ENCODE peak calls at places on chromosomes 2 and 18, in four cellular contexts. W, E, O and K are unnamed samples.

GRCh38 chr2:164538250-164538866 is 82.9 kb downstream of the GRB14 start:
- DNase-seq in W (peak; percentile 65), E (no peak), O (peak; percentile 52), K (no peak)

GRCh38 chr2:239439383-239440315 is 38.8 kb upstream of the HDAC4 start:
- DNase-seq in W (no peak), E (no peak), O (no peak), K (no peak)

GRCh38 chr2:229674830-229675530 is 39.4 kb downstream of the DNER start:
- DNase-seq in W (no peak), E (no peak), O (no peak), K (no peak)

GRCh38 chr2:150619607-150620330 is 132.3 kb upstream of the RND3 start:
- DNase-seq in W (no peak), E (no peak), O (peak; percentile 17), K (no peak)

GRCh38 chr2:25161055-25161781 is 7.2 kb downstream of the POMC start:
- DNase-seq in W (no peak), E (no peak), O (no peak), K (no peak)

GRCh38 chr2:127422631-127423475 is 4.6 kb downstream of the PROC start:
- DNase-seq in W (no peak), E (no peak), O (no peak), K (no peak)

GRCh38 chr18:68448736-68449135 is 266.2 kb downstream of the TMX3 start:
- DNase-seq in W (no peak), E (no peak), O (no peak), K (no peak)

GRCh38 chr2:119517433-119517832 is 6.8 kb downstream of the SCTR start:
- DNase-seq in W (peak; percentile 54), E (peak; percentile 13), O (peak; percentile 53), K (no peak)

GRCh38 chr2:18187214-18187613 is 308.7 kb downstream of the KCNS3 start:
- DNase-seq in W (no peak), E (no peak), O (no peak), K (no peak)

GRCh38 chr2:66437055-66437454 is 2.1 kb downstream of the MEIS1 start:
- DNase-seq in W (no peak), E (no peak), O (no peak), K (no peak)

GRCh38 chr2:231413456-231413855 is 17.9 kb downstream of the B3GNT7 start:
- DNase-seq in W (no peak), E (no peak), O (no peak), K (no peak)

GRCh38 chr18:54191352-54191751 is 33.1 kb downstream of the MBD2 start:
- DNase-seq in W (no peak), E (no peak), O (no peak), K (no peak)

GRCh38 chr18:75854174-75854573 is 426.7 kb upstream of the SMIM21 start:
- DNase-seq in W (peak; percentile 3), E (no peak), O (peak; percentile 33), K (no peak)

GRCh38 chr18:79962311-79962710 is 2.1 kb upstream of the HSBP1L1 start:
- DNase-seq in W (no peak), E (no peak), O (no peak), K (peak; percentile 85)

GRCh38 chr18:72675394-72675793 is 131.3 kb upstream of the CBLN2 start:
- DNase-seq in W (no peak), E (no peak), O (no peak), K (peak; percentile 20)

GRCh38 chr18:48928787-48929186 is 22.0 kb downstream of the SMAD7 start:
- DNase-seq in W (peak; percentile 65), E (peak; percentile 71), O (no peak), K (no peak)

GRCh38 chr2:174729797-174730529 is 34.3 kb downstream of the CHRNA1 start:
- DNase-seq in W (no peak), E (no peak), O (peak; percentile 11), K (no peak)
- H3K4me3 ChIP-seq in W (no peak overlapping the region), E (peak overlapping the region; percentile 4), O (peak overlapping the region; percentile 51), K (peak overlapping the region; percentile 68)

DNA sequence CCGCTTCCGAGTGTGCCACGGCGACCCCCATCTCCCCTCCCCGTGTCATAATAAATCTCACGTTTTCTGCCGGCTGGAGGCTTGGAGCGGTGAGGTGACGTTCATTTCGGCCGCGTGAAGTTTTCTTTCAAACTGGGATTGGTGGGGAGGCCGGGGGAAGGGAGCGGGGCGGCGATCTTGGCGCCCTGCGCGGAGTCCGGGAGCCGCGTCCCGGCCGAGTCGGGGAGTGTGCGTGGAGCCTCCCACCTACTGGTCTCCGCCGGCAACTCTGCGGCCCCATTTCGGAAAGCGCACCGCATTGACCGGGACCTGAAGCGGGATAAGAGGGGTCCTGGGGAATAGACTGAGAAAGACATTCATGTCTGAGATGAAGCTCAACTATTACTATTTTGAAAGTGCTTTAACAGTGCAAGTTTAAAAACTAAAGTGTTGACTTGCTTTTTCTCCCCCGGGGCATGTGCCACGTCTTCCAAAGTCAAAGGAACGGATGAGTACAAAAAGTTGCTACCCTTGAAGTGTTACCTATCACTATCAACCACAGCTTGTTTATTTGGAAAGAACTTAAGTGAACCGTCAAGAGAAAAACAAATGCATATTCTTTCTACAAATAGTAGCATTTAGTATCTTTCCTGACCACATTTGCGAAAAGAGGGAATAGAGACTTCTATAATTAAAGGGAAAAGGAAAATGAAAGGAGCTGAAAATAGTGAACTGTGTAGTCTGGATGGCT is 818 bp upstream of the IKZF2 start:
- DNase-seq in W (peak; percentile 27), E (peak; percentile 65), O (peak; percentile 51), K (peak; percentile 52)
- TF ChIP-seq CTCF in W (peak; percentile 51), E (peak; percentile 59), O (no peak), K (no peak)

GRCh38 chr2:23384551-23385349 is at the start of gene KLHL29:
- DNase-seq in W (no peak), E (peak; percentile 85), O (peak; percentile 62), K (peak; percentile 77)
- TF ChIP-seq POLR2A in W (no peak), E (peak; percentile 81), O (peak; percentile 83), K (no peak)

GRCh38 chr2:109615637-109616144 is 1.5 kb downstream of the SOWAHC start:
- DNase-seq in W (peak; percentile 73), E (no peak), O (peak; percentile 47), K (no peak)

GRCh38 chr2:109613922-109614714 is at the start of the genes SEPTIN10 and SOWAHC:
- DNase-seq in W (peak; percentile 98), E (peak; percentile 94), O (peak; percentile 99), K (peak; percentile 93)

GRCh38 chr2:109611467-109612095 is 2.2 kb downstream of the SEPTIN10 start:
- DNase-seq in W (peak; percentile 35), E (no peak), O (peak; percentile 51), K (no peak)

GRCh38 chr2:109614715-109615636 is 812 bp downstream of the SOWAHC start:
- DNase-seq in W (no peak), E (no peak), O (peak; percentile 31), K (no peak)

GRCh38 chr2:109612991-109613921 is 510 bp downstream of the SEPTIN10 start:
- DNase-seq in W (peak; percentile 48), E (peak; percentile 30), O (peak; percentile 41), K (peak; percentile 45)
- H3K4me3 ChIP-seq in W (peak overlapping the region; percentile 78), E (peak overlapping the region; percentile 58), O (peak overlapping the region; percentile 69), K (peak overlapping the region; percentile 96)

GRCh38 chr18:12645751-12646203 is 12.1 kb downstream of the SPIRE1 start:
- DNase-seq in W (peak; percentile 41), E (peak; percentile 31), O (no peak), K (peak; percentile 53)
- TF ChIP-seq CTCF in W (no peak), E (no peak), O (no peak), K (no peak)

GRCh38 chr18:63788447-63789096 is 13.4 kb downstream of the SERPINB7 start:
- DNase-seq in W (no peak), E (no peak), O (peak; percentile 63), K (no peak)
- TF ChIP-seq POLR2A in W (no peak), E (no peak), O (no peak), K (no peak)

GRCh38 chr2:16012626-16013501 is 72.5 kb downstream of the MYCN start:
- DNase-seq in W (no peak), E (peak; percentile 67), O (no peak), K (peak; percentile 23)
- H3K4me3 ChIP-seq in W (no peak overlapping the region), E (no peak overlapping the region), O (no peak overlapping the region), K (peak overlapping the region; percentile 31)

DNA sequence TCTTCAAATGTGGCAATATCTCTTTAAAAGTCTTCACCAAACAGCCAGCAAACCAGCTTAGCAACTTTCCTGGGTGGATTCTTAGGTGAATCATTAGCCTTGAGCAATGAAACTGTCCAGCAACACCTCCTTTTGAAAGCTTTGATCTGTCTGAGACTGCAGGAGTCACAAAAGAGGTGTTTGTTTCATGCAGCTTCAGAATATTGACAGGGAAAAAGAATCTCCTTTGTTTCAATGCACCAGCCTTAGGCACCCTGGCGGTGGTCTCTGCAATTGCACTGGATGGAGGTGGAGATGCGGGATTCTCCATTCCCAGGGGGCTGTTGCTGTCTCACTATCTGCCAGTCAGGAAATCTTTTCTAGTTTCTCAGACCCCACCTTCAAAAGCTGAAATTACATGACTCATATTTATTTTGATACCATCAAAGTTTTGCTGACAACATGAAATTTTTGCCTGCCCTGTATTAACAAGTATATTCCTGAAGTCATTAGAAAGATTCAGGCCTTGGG is 76.0 kb upstream of the DSG1 start:
- DNase-seq in W (peak; percentile 98), E (peak; percentile 82), O (peak; percentile 88), K (peak; percentile 70)
- TF ChIP-seq CTCF in W (peak; percentile 82), E (no peak), O (peak; percentile 50), K (peak; percentile 66)

DNA sequence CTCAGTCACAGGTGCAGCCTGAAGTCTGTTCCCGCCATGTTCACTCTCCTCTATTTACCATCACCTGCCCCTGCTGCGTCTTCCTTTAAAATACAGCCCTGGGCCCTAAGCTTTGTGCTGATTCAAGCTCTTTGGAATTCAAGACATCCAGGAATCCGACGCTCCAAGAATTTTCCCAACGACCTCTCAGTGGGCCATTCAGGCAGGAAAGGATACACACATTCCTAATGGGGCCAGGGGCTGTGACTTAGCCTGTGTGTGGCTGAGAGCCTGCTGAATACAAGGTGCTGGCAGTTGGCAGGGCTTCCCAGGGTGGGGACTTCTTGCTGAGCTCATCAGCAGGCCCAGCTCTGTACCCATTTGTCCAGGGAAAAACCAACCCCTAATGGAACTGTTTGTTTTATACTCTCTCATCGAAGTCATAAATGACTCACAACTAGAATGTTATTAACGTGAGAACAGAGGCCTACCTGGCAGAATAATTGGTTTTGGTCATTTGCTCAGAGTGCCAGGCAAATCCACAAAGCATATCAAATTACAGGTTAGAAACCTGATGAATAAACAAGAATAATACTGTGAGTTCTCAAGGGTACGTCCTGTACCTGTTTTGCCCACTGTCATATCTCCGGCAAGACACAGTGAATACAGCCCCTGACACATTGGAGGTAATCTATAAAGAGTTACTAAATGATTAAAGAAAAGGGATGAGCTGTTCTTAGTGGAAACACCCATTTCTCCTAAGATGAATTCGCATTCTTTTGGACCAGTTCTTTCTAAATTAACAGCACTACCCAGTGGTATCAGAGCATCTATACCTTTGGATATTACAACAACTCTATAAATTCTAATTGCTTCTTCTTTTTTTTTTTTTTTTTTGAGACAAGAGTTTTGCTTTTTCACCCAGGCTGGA is 12.6 kb upstream of the KCMF1 start:
- DNase-seq in W (peak; percentile 80), E (peak; percentile 84), O (peak; percentile 98), K (no peak)
- TF ChIP-seq POLR2A in W (no peak), E (peak; percentile 60), O (no peak), K (no peak)